ENCODE peak calls at places on chromosomes 6 and 20, in eight cellular contexts. U, Y, W, Z, S, L, T and V are unnamed samples.

GRCh38 chr20:22560817-22561216 is 23.6 kb downstream of the FOXA2 start:
- DNase-seq in U (no peak), Y (no peak), Z (no peak), L (no peak), W (peak), T (no peak), S (peak), V (no peak)

GRCh38 chr20:19079536-19080299 is 132.7 kb upstream of the SLC24A3 start:
- DNase-seq in L (no peak), U (no peak), Z (no peak), Y (no peak), T (no peak), S (no peak), W (peak), V (no peak)

GRCh38 chr6:28634758-28635546 is 109.3 kb downstream of the GPX5 start:
- DNase-seq in W (peak), U (peak), Z (no peak), L (no peak), S (no peak), T (no peak), Y (no peak), V (no peak)

GRCh38 chr6:45959534-45960195 is 56.0 kb downstream of the CLIC5 start:
- DNase-seq in Z (no peak), L (no peak), U (no peak), Y (no peak), S (no peak), W (no peak), T (no peak), V (no peak)

GRCh38 chr6:75493400-75494064 is at the start of gene FILIP1:
- DNase-seq in U (no peak), W (no peak), Y (peak), L (no peak), T (peak), S (no peak), Z (no peak), V (no peak)

GRCh38 chr6:106511274-106512047 is 117.8 kb downstream of the RTN4IP1 start:
- DNase-seq in U (peak), L (no peak), W (peak), Y (peak), T (peak), S (peak), Z (peak), V (peak)

GRCh38 chr6:5119090-5119951 is 34.2 kb downstream of the PPP1R3G start:
- DNase-seq in Y (no peak), L (no peak), Z (no peak), U (peak), T (no peak), S (no peak), W (no peak), V (no peak)

GRCh38 chr6:11847515-11848244 is 69.1 kb upstream of the ADTRP start:
- DNase-seq in Z (no peak), Y (no peak), T (no peak), L (no peak), W (no peak), U (no peak), S (no peak), V (no peak)

GRCh38 chr6:136051140-136051775 is 198.9 kb downstream of the MTFR2 start:
- DNase-seq in L (no peak), W (no peak), Y (no peak), U (no peak), Z (no peak), S (no peak), T (no peak), V (no peak)

GRCh38 chr20:53923745-53924369 is 146.5 kb downstream of the BCAS1 start:
- DNase-seq in T (no peak), L (no peak), U (no peak), W (no peak), Y (no peak), S (no peak), Z (peak), V (no peak)

GRCh38 chr6:145274083-145274482 is 461.2 kb downstream of the EPM2A start:
- DNase-seq in U (no peak), S (no peak), Y (no peak), L (no peak), W (no peak), T (no peak), Z (no peak), V (no peak)

GRCh38 chr20:57251949-57252348 is 14.5 kb downstream of the BMP7 start:
- DNase-seq in L (no peak), Y (no peak), Z (no peak), U (no peak), T (no peak), S (no peak), W (no peak), V (no peak)

GRCh38 chr20:34552569-34552968 is 5.9 kb upstream of the MAP1LC3A start:
- DNase-seq in T (no peak), Y (no peak), W (no peak), U (no peak), Z (no peak), L (no peak), S (no peak), V (no peak)

GRCh38 chr6:113595921-113596376 is 261.2 kb upstream of the MARCKS start:
- DNase-seq in S (no peak), U (no peak), Z (no peak), T (peak), Y (no peak), L (no peak), W (no peak), V (no peak)

GRCh38 chr6:29005183-29005885 is at the start of gene ZNF311:
- DNase-seq in Z (peak), S (peak), W (no peak), T (peak), U (no peak), Y (peak), L (no peak), V (peak)

GRCh38 chr6:151196571-151196970 is 43.2 kb upstream of the AKAP12 start:
- DNase-seq in U (no peak), W (no peak), S (no peak), Y (peak), L (no peak), Z (peak), T (peak), V (peak)

GRCh38 chr6:38400101-38400500 is 239.6 kb downstream of the BTBD9 start:
- DNase-seq in U (no peak), T (no peak), Z (no peak), Y (no peak), S (no peak), W (no peak), L (no peak), V (no peak)

GRCh38 chr6:41654433-41655020 is 16.3 kb downstream of the MDFI start:
- DNase-seq in L (no peak), Z (no peak), S (no peak), U (no peak), W (no peak), T (peak), Y (no peak), V (no peak)
- H3K4me3 ChIP-seq in L (no peak), Z (no peak), S (no peak), U (no peak), W (no peak), T (no peak), Y (no peak), V (no peak)

GRCh38 chr20:36854343-36855240 is 21.3 kb upstream of the TLDC2 start:
- DNase-seq in W (no peak), Y (no peak), T (no peak), L (no peak), S (no peak), U (no peak), Z (no peak), V (no peak)

GRCh38 chr20:36859282-36859555 is 16.7 kb upstream of the TLDC2 start:
- DNase-seq in W (no peak), T (no peak), U (no peak), Y (no peak), Z (no peak), S (no peak), L (no peak), V (no peak)

GRCh38 chr20:36856691-36857635 is 19.0 kb upstream of the TLDC2 start:
- DNase-seq in Y (no peak), W (no peak), L (no peak), T (no peak), S (no peak), U (no peak), Z (no peak), V (no peak)

GRCh38 chr20:36855241-36855657 is 20.7 kb upstream of the TLDC2 start:
- DNase-seq in Z (no peak), L (no peak), Y (no peak), U (no peak), S (no peak), W (no peak), T (no peak), V (no peak)

DNA sequence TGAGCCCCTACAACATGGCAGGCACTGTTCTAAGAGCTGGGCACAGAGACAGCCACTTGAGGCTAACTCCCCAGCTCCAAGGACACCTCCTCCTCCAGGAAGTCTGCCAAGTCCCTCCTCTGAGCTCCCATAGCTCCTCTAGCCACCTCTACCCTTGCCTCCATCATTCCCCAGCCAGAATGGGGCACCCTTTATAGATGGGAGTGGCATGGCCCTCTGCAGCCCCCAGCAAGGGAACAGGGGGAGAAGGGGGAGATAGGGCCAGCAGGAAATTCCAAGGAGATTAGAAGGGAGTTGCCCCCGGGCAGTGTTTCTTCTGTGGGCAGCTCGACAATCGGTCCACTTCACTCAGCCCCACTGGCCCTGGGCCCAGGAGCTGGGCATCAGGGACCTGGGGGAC is 19.7 kb upstream of the TLDC2 start:
- DNase-seq in W (no peak), Y (no peak), Z (no peak), L (no peak), T (no peak), S (no peak), U (no peak), V (no peak)
- TF ChIP-seq EP300 in W (no peak), Y (no peak), Z (no peak), L (no peak), T (no peak), S (no peak), U (no peak), V (no peak)

GRCh38 chr6:158323561-158323958 is 11.3 kb downstream of the TULP4 start:
- DNase-seq in T (no peak), U (no peak), L (peak), S (no peak), Y (no peak), Z (no peak), W (no peak), V (no peak)
- H3K4me3 ChIP-seq in T (no peak), U (peak), L (no peak), S (no peak), Y (no peak), Z (no peak), W (no peak), V (no peak)

DNA sequence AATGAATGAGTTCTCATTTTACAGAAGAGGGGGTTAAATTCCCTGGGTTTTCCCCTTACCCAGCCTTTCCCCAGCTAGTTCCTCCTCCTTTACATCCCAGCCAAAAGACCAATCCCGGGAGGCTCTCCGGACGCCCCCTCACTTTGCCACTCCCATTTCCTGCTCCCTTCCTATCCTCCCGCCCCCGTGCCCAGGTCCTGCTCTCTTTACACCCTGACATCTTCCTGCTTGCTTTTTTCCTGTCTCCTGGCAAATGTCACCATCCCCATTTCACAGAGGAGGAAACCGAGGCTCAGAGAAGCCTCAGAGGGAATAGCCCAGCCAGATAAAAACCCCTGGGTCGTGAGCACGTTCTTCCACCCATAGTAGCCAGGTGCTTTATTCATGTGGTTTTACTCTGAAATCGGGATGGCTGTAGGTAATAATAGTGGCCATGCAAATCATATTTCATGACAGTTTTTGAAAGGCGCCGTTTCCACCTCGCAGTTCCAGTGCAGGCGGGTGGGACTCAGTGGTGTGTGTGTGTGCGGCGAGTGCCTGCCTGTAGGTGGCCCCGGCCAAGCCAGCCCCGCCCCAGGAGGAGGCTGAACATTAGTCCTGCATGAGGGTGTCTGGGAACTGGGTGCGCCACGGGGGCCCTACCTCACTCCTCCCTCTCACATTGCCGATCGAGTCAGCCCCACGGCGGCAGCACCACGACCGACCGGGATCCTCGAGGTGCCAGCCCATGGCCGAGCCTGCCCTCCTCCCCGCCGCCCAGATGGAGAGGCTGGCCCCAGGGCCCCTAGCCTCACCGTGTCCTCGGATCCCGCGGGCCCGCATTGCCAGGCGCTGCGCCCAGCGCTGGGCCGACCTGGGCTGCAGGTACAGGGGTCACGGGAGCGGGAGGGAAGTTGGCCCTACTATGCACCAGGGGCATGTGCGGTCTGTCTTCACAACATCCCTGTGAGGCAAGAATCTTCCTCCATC is at the start of gene ARHGAP40:
- DNase-seq in S (peak), W (peak), L (no peak), T (no peak), U (peak), Y (no peak), Z (no peak), V (peak)
- TF ChIP-seq EP300 in S (no peak), W (no peak), L (no peak), T (no peak), U (no peak), Y (no peak), Z (no peak), V (no peak)

GRCh38 chr6:36662380-36662779 is 16.1 kb upstream of the CDKN1A start:
- DNase-seq in T (no peak), U (no peak), S (no peak), W (no peak), Y (no peak), Z (no peak), L (no peak), V (no peak)

GRCh38 chr6:36665180-36665579 is 13.3 kb upstream of the CDKN1A start:
- DNase-seq in U (no peak), S (no peak), W (no peak), T (no peak), L (no peak), Z (no peak), Y (no peak), V (no peak)

GRCh38 chr6:36662827-36663256 is 15.7 kb upstream of the CDKN1A start:
- DNase-seq in T (no peak), W (no peak), Z (no peak), Y (no peak), L (no peak), U (peak), S (no peak), V (peak)

GRCh38 chr6:36660771-36661471 is 17.6 kb upstream of the CDKN1A start:
- DNase-seq in T (peak), S (peak), L (no peak), U (no peak), Y (peak), Z (peak), W (peak), V (peak)

GRCh38 chr6:36663504-36664446 is 14.7 kb upstream of the CDKN1A start:
- DNase-seq in W (no peak), S (no peak), U (no peak), T (no peak), Y (no peak), L (no peak), Z (no peak), V (no peak)
- H3K4me3 ChIP-seq in W (no peak), S (no peak), U (no peak), T (no peak), Y (no peak), L (no peak), Z (no peak), V (no peak)

DNA sequence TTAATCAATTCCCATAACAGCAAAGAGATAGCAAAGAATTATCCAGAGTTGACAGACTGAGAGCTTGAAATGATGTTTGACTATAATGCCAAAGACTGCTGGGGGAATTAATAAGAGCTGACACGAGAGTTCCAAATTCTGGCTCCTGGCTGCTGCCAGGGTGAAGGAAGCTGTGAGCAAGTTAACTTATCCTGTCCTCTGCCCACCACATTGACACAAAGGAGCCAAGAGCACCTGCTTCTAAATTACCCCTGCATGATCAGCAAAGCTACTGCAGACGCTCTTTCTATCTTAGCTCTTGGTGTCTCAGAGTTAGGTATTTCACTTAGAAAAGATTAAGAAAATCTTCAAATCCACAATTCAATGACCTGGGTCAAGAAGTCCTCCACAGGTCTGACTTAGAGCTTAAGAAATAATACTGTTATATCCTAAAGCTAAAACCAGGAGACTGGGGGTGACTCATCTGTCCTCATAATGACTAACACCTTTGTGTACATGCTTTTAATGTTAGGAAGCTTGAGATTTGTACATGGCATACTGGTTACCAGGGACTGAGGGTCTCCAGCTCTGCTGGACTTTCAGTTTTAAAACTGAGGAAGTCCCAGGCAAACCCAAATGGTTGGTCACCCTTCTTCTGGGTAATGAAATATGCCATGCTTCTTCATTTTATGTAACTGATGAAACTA is 13.2 kb upstream of the FRK start:
- DNase-seq in L (no peak), W (no peak), U (peak), T (no peak), Y (no peak), Z (no peak), S (no peak), V (no peak)
- TF ChIP-seq EP300 in L (no peak), W (no peak), U (no peak), T (no peak), Y (no peak), Z (no peak), S (no peak), V (no peak)

GRCh38 chr20:63612276-63612931 is 14.5 kb downstream of the GMEB2 start:
- DNase-seq in Y (no peak), S (no peak), Z (no peak), U (no peak), W (no peak), T (no peak), L (no peak), V (no peak)
- H3K4me3 ChIP-seq in Y (no peak), S (no peak), Z (no peak), U (no peak), W (no peak), T (no peak), L (no peak), V (no peak)

GRCh38 chr6:26141378-26141901 is 54.2 kb downstream of the HFE start:
- DNase-seq in U (peak), W (no peak), L (no peak), S (no peak), Y (no peak), T (no peak), Z (no peak), V (no peak)
- TF ChIP-seq EP300 in U (no peak), W (no peak), L (no peak), S (no peak), Y (no peak), T (no peak), Z (no peak), V (no peak)

GRCh38 chr6:33578588-33579011 is 1.5 kb downstream of the BAK1 start:
- DNase-seq in L (no peak), U (no peak), Z (no peak), T (no peak), S (no peak), Y (peak), W (no peak), V (peak)

GRCh38 chr6:33577718-33578117 is 2.4 kb downstream of the BAK1 start:
- DNase-seq in Z (no peak), T (no peak), U (no peak), L (no peak), W (no peak), Y (no peak), S (no peak), V (no peak)

GRCh38 chr6:33576668-33577067 is 3.4 kb downstream of the BAK1 start:
- DNase-seq in S (no peak), Z (no peak), W (no peak), L (no peak), U (no peak), T (no peak), Y (no peak), V (no peak)

GRCh38 chr6:33577106-33577535 is 3.0 kb downstream of the BAK1 start:
- DNase-seq in S (no peak), L (no peak), U (no peak), W (no peak), T (peak), Y (peak), Z (peak), V (peak)

DNA sequence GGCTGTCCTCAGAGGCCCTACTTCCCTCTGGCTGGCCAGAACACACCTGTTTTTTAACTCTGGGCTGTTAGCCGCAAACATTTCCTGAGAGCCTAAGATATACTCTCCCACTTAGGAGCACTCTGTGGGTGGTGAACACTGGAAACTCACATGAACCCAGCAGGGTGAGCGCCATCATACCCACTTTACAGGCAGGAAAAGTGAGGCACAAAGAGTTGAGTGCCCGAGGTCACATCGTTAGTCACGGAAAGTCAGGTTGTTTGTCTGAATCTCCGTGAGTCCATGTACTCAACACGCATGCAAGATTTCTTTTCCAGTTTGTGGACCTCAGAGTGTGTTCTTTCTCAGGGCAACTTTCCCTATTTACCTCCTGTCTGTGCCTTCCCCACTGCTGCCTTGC is 1.9 kb downstream of the BAK1 start:
- DNase-seq in S (no peak), Y (no peak), T (no peak), Z (no peak), U (no peak), L (no peak), W (no peak), V (no peak)
- H3K4me3 ChIP-seq in S (peak), Y (no peak), T (peak), Z (peak), U (no peak), L (peak), W (no peak), V (peak)